ENCODE peak calls at places on chromosomes 3 and 15, in four cellular contexts. S is adrenal gland, E is heart left ventricle, Y is pancreas. X is an unnamed sample.

GRCh38 chr3:42699511-42699971 is 3.1 kb downstream of the HHATL start:
- DNase-seq in Y (no peak), E (peak; percentile 14), S (no peak), X (no peak)

GRCh38 chr3:56835626-56836025 is 33.9 kb upstream of the ARHGEF3 start:
- DNase-seq in S (no peak), Y (no peak), E (no peak), X (no peak)

GRCh38 chr3:149969945-149970715 is 565 bp downstream of the PFN2 start:
- DNase-seq in E (peak; percentile 82), Y (peak; percentile 87), S (peak; percentile 86), X (peak; percentile 89)

GRCh38 chr3:14467723-14468620 is 65.6 kb downstream of the SLC6A6 start:
- DNase-seq in Y (no peak), E (no peak), S (no peak), X (peak; percentile 62)

GRCh38 chr3:23763040-23763477 is 42.7 kb upstream of the UBE2E1 start:
- DNase-seq in S (no peak), Y (no peak), E (peak; percentile 47), X (no peak)

GRCh38 chr3:5653426-5653825 is 465.9 kb downstream of the EDEM1 start:
- DNase-seq in E (no peak), S (no peak), Y (no peak), X (no peak)

GRCh38 chr3:69821133-69821532 is 81.9 kb downstream of the MITF start:
- DNase-seq in S (no peak), E (no peak), Y (no peak), X (no peak)

GRCh38 chr15:70192490-70192889 is 94.8 kb upstream of the TLE3 start:
- DNase-seq in E (no peak), S (no peak), Y (no peak), X (no peak)

GRCh38 chr15:94269954-94270353 is 38.6 kb downstream of the MCTP2 start:
- DNase-seq in Y (no peak), S (no peak), E (no peak), X (no peak)

GRCh38 chr15:41932939-41933725 is 39.2 kb downstream of the EHD4 start:
- DNase-seq in Y (peak; percentile 45), S (no peak), E (no peak), X (no peak)

GRCh38 chr15:26771917-26772587 is 814 bp downstream of the GABRB3 start:
- DNase-seq in E (no peak), S (peak; percentile 27), Y (peak; percentile 66), X (no peak)

GRCh38 chr3:13647314-13648059 is 98.6 kb downstream of the FBLN2 start:
- DNase-seq in E (no peak), S (no peak), Y (no peak), X (no peak)

GRCh38 chr3:61788623-61789507 is 227.5 kb downstream of the PTPRG start:
- DNase-seq in S (no peak), E (no peak), Y (no peak), X (no peak)

GRCh38 chr15:55116636-55117035 is 80.1 kb downstream of the RSL24D1 start:
- DNase-seq in S (no peak), E (no peak), Y (no peak), X (no peak)

GRCh38 chr3:185928532-185928931 is 9.3 kb downstream of the TRA2B start:
- DNase-seq in S (no peak), Y (no peak), E (no peak), X (no peak)

GRCh38 chr15:47517737-47518136 is 199.6 kb upstream of the SEMA6D start:
- DNase-seq in E (no peak), S (no peak), Y (no peak), X (peak; percentile 13)

GRCh38 chr3:172314616-172315015 is 133.6 kb downstream of the GHSR start:
- DNase-seq in S (no peak), E (no peak), Y (no peak), X (no peak)

GRCh38 chr3:50275996-50276761 is 2.7 kb upstream of the LSMEM2 start:
- DNase-seq in S (no peak), E (no peak), Y (no peak), X (no peak)

GRCh38 chr3:72319202-72320095 is 528.8 kb downstream of the SHQ1 start:
- DNase-seq in E (no peak), Y (no peak), S (no peak), X (no peak)

GRCh38 chr3:24264748-24265158 is 229.9 kb downstream of the THRB start:
- DNase-seq in S (no peak), Y (no peak), E (no peak), X (no peak)

GRCh38 chr3:125300416-125300815 is 74.7 kb downstream of the ZNF148 start:
- DNase-seq in S (no peak), Y (no peak), E (no peak), X (no peak)

GRCh38 chr3:55683666-55684270 is 196.7 kb upstream of the WNT5A start:
- DNase-seq in Y (no peak), S (no peak), E (no peak), X (no peak)

GRCh38 chr15:70141376-70142071 is 43.8 kb upstream of the TLE3 start:
- DNase-seq in S (no peak), Y (no peak), E (no peak), X (no peak)

GRCh38 chr15:41933771-41934170 is 38.6 kb downstream of the EHD4 start:
- DNase-seq in S (no peak), E (no peak), Y (no peak), X (no peak)

GRCh38 chr15:39625856-39626255 is 45.0 kb downstream of the THBS1 start:
- DNase-seq in E (no peak), Y (no peak), S (no peak), X (no peak)
- H3K27ac ChIP-seq in E (peak overlapping the region; percentile 60), Y (no peak overlapping the region), S (no peak overlapping the region), X (no peak overlapping the region)

GRCh38 chr15:100124936-100125626 is 216.7 kb downstream of the ADAMTS17 start:
- DNase-seq in S (no peak), E (no peak), Y (no peak), X (no peak)
- H3K4me1 ChIP-seq in S (no peaks in the 10 kb centered on the region), E (peaks cover 9% of the 10 kb centered on the region), Y (no peaks in the 10 kb centered on the region), X (no peaks in the 10 kb centered on the region)

GRCh38 chr15:45168286-45168685 is 19.5 kb downstream of the SHF start:
- DNase-seq in S (no peak), Y (no peak), E (no peak), X (no peak)
- H3K27ac ChIP-seq in S (no peak overlapping the region), Y (no peak overlapping the region), E (no peak overlapping the region), X (peak overlapping the region; percentile 98)

DNA sequence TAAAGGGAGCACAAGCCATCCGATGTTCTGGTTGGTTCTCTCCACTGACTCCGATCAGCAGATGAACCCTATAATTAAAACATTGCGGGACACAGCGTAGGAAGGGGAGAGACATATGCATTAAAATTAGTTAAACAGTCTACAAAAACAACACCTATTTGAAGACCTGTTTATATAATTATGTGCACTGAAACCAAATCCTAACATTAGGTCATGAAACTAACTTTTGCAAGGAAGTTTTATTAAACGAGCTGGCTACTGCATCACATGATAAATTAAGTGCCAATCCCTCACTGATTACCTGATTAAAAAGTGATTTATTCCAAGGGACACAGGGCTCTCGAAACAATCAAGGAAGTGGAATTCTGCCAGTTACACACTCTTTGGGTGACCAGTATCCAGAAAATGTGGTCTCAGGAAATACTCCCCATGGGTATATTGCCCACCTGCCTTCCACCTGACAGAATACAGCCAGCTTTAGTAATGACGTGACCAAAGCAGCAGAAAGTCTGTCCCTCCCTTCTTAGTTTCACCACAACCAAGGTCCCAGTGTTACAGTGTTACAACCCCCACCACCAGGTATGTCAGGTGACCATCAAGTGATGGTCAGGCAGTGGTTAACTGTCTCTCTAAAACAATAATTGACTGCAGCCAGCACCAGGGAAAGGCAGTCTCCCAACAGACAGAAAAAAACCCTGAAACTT is 69.5 kb downstream of the HERC1 start:
- DNase-seq in S (no peak), Y (no peak), E (no peak), X (no peak)
- H3K4me1 ChIP-seq in S (peaks cover 41% of the 10 kb centered on the region), Y (peaks cover 11% of the 10 kb centered on the region), E (peaks cover 58% of the 10 kb centered on the region), X (no peaks in the 10 kb centered on the region)

DNA sequence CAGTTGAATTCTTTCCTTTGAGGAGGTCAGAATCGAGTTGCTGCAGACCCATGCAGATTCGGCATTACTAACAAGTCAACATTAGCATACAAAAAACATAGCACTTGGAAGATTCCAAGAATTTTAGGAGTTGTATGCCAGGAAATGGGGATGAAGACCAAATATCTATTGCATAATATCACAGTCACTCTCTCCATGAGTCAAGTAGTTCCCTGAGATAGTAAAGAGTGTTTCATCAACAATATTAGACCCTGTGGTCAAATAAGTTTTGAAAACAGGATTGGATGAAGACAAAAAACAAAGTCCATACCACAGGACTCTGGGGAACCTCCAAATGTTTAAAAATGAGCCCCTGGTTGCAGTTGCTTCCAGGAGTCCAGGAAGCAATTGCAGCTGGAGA is 11.0 kb upstream of the FYCO1 start:
- DNase-seq in S (no peak), Y (no peak), E (no peak), X (no peak)
- H3K27ac ChIP-seq in S (no peak overlapping the region), Y (no peak overlapping the region), E (peak overlapping the region; percentile 31), X (peak overlapping the region; percentile 78)

GRCh38 chr15:86060614-86061125 is 19.0 kb upstream of the AGBL1 start:
- DNase-seq in Y (no peak), E (no peak), S (no peak), X (no peak)
- H3K4me1 ChIP-seq in Y (no peaks in the 10 kb centered on the region), E (no peaks in the 10 kb centered on the region), S (no peaks in the 10 kb centered on the region), X (no peaks in the 10 kb centered on the region)

GRCh38 chr3:89184596-89184995 is 77.2 kb downstream of the EPHA3 start:
- DNase-seq in Y (no peak), S (no peak), E (no peak), X (no peak)
- H3K27ac ChIP-seq in Y (no peak overlapping the region), S (no peak overlapping the region), E (no peak overlapping the region), X (no peak overlapping the region)

GRCh38 chr3:46972396-46972795 is 4.1 kb downstream of the CCDC12 start:
- DNase-seq in E (no peak), Y (no peak), S (no peak), X (no peak)

GRCh38 chr3:46977811-46978195 is 1.3 kb upstream of the CCDC12 start:
- DNase-seq in E (no peak), S (no peak), Y (no peak), X (no peak)

GRCh38 chr3:46976326-46977190 is at the start of gene CCDC12:
- DNase-seq in S (peak; percentile 95), Y (peak; percentile 89), E (peak; percentile 96), X (peak; percentile 93)

GRCh38 chr3:46971742-46972141 is 4.8 kb downstream of the CCDC12 start:
- DNase-seq in Y (no peak), S (no peak), E (no peak), X (no peak)

DNA sequence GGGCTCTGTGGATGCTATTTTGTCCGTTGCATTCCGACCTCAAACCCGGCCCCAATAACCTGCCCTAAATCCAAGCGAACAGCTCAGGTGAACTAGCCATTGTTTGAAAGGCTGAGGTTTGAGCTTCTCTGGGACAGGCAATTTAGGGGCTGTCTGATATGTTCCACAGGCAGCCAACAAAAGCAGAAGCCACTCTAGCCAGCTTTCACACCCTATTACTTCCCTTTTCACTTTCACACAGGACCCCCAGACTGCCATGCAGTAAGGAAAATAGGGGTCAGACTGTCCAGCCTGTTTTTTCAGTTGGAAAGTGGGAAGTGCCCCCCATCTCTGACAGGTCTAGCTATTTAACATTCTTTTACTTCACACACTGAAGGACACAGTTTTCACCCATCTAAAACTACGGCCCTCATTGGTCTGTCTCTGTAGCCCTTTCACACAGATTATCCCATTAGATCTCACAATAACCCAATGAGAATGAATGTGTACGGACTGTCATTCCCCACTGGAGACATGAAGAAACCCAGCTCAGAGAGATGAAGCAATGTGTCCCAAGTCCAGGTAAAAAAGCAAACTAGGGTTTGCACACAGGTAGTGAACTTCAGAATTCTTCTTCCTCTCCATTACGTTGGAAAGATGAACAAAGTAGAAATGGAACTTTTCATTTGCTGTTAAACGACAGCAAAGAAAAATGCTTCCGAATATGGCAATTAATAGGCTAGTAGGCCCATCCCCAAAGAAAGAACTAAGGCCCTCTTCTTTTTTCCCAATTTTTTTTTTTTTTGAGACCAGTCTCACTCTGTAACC is 1.9 kb downstream of the CCDC12 start:
- DNase-seq in S (no peak), E (no peak), Y (no peak), X (no peak)
- H3K4me1 ChIP-seq in S (peaks cover 66% of the 10 kb centered on the region), E (peaks cover 63% of the 10 kb centered on the region), Y (peaks cover 39% of the 10 kb centered on the region), X (peaks cover 24% of the 10 kb centered on the region)